ENCODE peak calls at places on chromosomes 6 and 20, in four cellular contexts. H is B cell, F is osteocyte, X is breast epithelium. Q is an unnamed sample.

GRCh38 chr6:159682265-159682664 is 10.8 kb downstream of the SOD2 start:
- DNase-seq in H (no peak), F (no peak), X (no peak), Q (no peak)

GRCh38 chr6:146770275-146770964 is 171.6 kb downstream of the ADGB start:
- DNase-seq in H (no peak), F (no peak), X (no peak), Q (no peak)

GRCh38 chr6:79605968-79606764 is 25.0 kb upstream of the SH3BGRL2 start:
- DNase-seq in H (no peak), F (no peak), X (no peak), Q (no peak)

GRCh38 chr6:141421378-141421777 is 711.3 kb upstream of the GJE1 start:
- DNase-seq in H (no peak), F (no peak), X (no peak), Q (no peak)

GRCh38 chr6:170067923-170068360 is 222.9 kb downstream of the DLL1 start:
- DNase-seq in H (peak), F (peak), X (peak), Q (no peak)

GRCh38 chr20:51372176-51372803 is 170.2 kb downstream of the NFATC2 start:
- DNase-seq in H (peak), F (peak), X (peak), Q (peak)

GRCh38 chr6:129100164-129100563 is 217.2 kb downstream of the LAMA2 start:
- DNase-seq in H (no peak), F (no peak), X (no peak), Q (no peak)

GRCh38 chr6:102812242-102812641 is 1418.7 kb downstream of the GRIK2 start:
- DNase-seq in H (no peak), F (no peak), X (no peak), Q (no peak)

GRCh38 chr6:1535295-1535694 is 74.4 kb upstream of the FOXC1 start:
- DNase-seq in H (no peak), F (no peak), X (no peak), Q (no peak)

DNA sequence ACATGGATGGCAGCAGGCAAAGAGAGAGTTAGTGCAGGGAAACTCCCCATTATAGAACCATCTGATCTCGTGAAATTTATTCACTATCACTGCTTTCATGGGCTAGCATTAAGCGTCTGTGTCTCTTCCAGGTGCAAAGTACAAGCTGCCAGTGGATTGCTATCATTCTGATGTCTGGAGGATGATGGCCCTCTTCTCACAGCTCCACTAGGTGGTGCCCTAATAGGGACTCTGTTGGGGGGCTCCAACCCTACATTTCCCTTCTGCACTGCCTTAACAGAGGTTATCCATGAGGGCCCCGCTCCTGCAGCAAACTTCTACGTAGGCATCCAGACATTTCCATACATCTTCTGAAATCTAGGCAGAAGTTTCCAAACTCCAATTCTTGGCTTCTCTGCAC is 347.8 kb upstream of the HS3ST5 start:
- DNase-seq in H (no peak), F (no peak), X (no peak), Q (no peak)
- TF ChIP-seq CTCF in H (no peak), F (no peak), X (no peak), Q (no peak)

GRCh38 chr6:115935361-115935760 is 125.3 kb downstream of the FRK start:
- DNase-seq in H (no peak), F (no peak), X (no peak), Q (no peak)
- TF ChIP-seq CTCF in H (no peak), F (no peak), X (no peak), Q (no peak)

GRCh38 chr6:46704562-46704961 is 16.9 kb downstream of the TDRD6 start:
- DNase-seq in H (no peak), F (no peak), X (no peak), Q (no peak)
- TF ChIP-seq CTCF in H (no peak), F (peak), X (no peak), Q (no peak)

GRCh38 chr20:56360133-56360898 is 1.5 kb downstream of the FAM210B start:
- DNase-seq in H (no peak), F (no peak), X (no peak), Q (no peak)
- TF ChIP-seq CTCF in H (no peak), F (no peak), X (no peak), Q (no peak)

DNA sequence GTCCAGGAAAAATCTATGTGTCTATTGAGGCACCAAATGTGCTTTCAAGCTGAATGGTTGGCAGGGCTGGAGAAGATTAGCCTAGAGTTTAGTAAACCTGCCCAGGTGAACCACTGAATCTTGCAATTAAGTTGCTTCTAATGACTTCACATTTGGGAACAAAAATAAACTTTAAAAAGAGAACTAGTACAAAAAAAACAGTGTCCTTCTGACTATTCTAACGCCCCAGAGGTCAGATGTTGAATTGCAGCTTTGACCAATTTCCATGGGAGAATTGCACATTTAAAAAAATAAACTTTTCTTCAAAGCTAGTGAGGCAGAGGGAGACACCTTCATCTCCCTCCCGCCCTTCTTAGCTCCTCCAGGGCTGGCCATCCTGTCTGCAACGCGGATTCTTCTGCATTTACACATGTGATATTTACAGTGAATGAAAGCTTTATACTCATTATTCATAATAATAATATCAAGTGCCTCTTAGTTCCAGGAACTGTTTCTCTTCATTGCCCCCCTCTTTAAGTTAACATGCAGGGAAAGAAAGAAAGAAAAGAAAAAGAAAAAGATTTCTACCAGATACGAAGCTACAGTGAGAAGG is 270.2 kb downstream of the SMOC2 start:
- DNase-seq in H (no peak), F (peak), X (no peak), Q (no peak)
- TF ChIP-seq CTCF in H (no peak), F (peak), X (peak), Q (no peak)

GRCh38 chr6:127550403-127550802 is 26.6 kb upstream of the C6orf58 start:
- DNase-seq in H (no peak), F (no peak), X (no peak), Q (no peak)

GRCh38 chr6:127554435-127555006 is 22.5 kb upstream of the C6orf58 start:
- DNase-seq in H (no peak), F (no peak), X (no peak), Q (no peak)
- TF ChIP-seq CTCF in H (no peak), F (peak), X (no peak), Q (peak)

Q was measured in GM10248.